ENCODE peak calls at places on chromosomes 3 and 15, in four cellular contexts. G, R, B and C are unnamed samples. For H3K9me3, the result is how much of the 10 kb centered on the place peaks cover.

GRCh38 chr15:65952425-65953053 is 83.2 kb downstream of the RAB11A start:
- DNase-seq in G (no peak), R (no peak), B (peak), C (no peak)

GRCh38 chr3:62597481-62597880 is 224.1 kb upstream of the FEZF2 start:
- DNase-seq in G (no peak), R (no peak), B (no peak), C (no peak)

GRCh38 chr3:184562146-184562861 is 719 bp downstream of the EPHB3 start:
- DNase-seq in G (no peak), R (no peak), B (no peak), C (no peak)

GRCh38 chr3:10466186-10466585 is 39.2 kb downstream of the ATP2B2 start:
- DNase-seq in G (no peak), R (no peak), B (no peak), C (no peak)

GRCh38 chr3:126654571-126655393 is at the start of gene TXNRD3:
- DNase-seq in G (peak), R (peak), B (peak), C (peak)

GRCh38 chr3:52020796-52021195 is 25.1 kb upstream of the RPL29 start:
- DNase-seq in G (no peak), R (no peak), B (no peak), C (no peak)

GRCh38 chr3:72265250-72265649 is 480.3 kb upstream of the PROK2 start:
- DNase-seq in G (no peak), R (no peak), B (no peak), C (no peak)

GRCh38 chr15:65409284-65409631 is 13.5 kb downstream of the IGDCC4 start:
- DNase-seq in G (no peak), R (no peak), B (peak), C (no peak)

GRCh38 chr15:62469478-62469873 is 304.4 kb upstream of the C2CD4B start:
- DNase-seq in G (peak), R (no peak), B (peak), C (no peak)

GRCh38 chr15:40238927-40239591 is at the start of gene PAK6:
- DNase-seq in G (peak), R (peak), B (peak), C (peak)

GRCh38 chr3:8371085-8371551 is 130.5 kb upstream of the LMCD1 start:
- DNase-seq in G (no peak), R (no peak), B (peak), C (no peak)

GRCh38 chr3:134319894-134320293 is 54.4 kb downstream of the AMOTL2 start:
- DNase-seq in G (no peak), R (no peak), B (no peak), C (no peak)

GRCh38 chr15:80351211-80351610 is 53.0 kb upstream of the ARNT2 start:
- DNase-seq in G (no peak), R (no peak), B (no peak), C (no peak)

GRCh38 chr3:11699083-11699427 is 55.3 kb upstream of the VGLL4 start:
- DNase-seq in G (no peak), R (no peak), B (peak), C (no peak)

GRCh38 chr3:189349772-189350171 is 178.0 kb downstream of the TPRG1 start:
- DNase-seq in G (no peak), R (no peak), B (peak), C (no peak)

GRCh38 chr15:84973492-84974460 is 7.9 kb upstream of the PDE8A start:
- DNase-seq in G (no peak), R (no peak), B (peak), C (no peak)

GRCh38 chr15:36362508-36362907 is 216.9 kb upstream of the CDIN1 start:
- DNase-seq in G (no peak), R (no peak), B (peak), C (no peak)

GRCh38 chr15:74422370-74422722 is 11.4 kb downstream of the SEMA7A start:
- DNase-seq in G (no peak), R (no peak), B (no peak), C (no peak)

GRCh38 chr15:78082106-78082742 is 4.7 kb upstream of the TBC1D2B start:
- DNase-seq in G (peak), R (peak), B (no peak), C (peak)

GRCh38 chr3:169472259-169472900 is 191.1 kb downstream of the MECOM start:
- DNase-seq in G (no peak), R (no peak), B (no peak), C (no peak)
- H3K4me3 ChIP-seq in G (no peak), R (no peak), B (no peak), C (no peak)

DNA sequence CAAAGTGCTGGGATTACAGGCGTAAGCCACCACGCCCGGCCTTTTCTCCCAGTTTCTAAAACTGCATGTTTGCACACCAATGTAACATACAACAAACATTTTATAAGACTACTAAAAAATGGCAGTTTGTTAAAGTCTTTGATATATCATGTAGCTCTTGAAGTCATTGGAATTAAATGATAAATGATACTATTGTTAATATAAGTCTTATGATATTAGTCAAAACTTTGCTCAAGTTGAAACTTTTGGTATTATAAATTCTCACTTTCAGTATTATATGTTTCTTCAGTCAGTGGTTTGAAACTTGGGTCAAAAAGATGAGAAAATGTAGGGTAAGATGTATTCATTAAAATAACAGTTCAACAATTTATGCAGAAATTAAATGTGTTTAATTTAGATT is 117.6 kb upstream of the TBL1XR1 start:
- DNase-seq in G (no peak), R (no peak), B (no peak), C (no peak)
- H3K9me3 ChIP-seq in G (under half), R (under half), B (under half), C (under half)

GRCh38 chr3:98967758-98968157 is 66.3 kb upstream of the DCBLD2 start:
- DNase-seq in G (no peak), R (no peak), B (no peak), C (no peak)
- H3K4me3 ChIP-seq in G (no peak), R (no peak), B (no peak), C (no peak)

DNA sequence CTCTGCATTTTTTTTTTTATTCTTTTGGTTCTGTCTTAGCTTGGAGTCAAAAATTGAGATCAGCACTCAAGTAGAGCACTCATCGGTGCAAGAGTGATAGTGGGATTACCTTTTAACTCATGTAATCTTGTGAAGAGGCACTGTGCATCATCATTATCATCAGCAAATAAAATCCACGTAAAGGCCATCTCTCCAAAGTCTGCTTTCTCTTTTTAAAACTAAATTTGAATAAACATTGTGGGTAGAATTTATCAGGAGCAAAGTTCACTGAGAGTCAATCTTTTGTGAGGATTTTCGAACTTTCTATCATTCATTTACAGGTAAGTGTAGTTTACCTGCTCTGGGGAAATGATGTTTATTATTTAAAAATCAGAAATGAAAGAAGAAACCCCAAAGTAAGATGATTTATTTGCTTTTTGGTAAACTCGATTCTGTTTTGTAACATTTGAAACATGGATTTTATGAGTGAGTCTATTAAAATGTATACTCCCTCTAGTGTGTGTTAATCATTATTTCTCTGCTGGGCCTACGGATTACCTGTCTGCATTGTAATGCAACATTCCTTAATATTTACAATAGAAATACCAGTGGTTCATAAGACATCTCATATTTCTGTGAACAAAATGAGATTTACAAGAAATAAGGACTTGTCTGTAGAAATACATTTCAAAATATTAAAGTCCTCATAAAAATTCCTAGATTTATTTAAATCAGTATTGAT is 327.7 kb upstream of the NAALADL2 start:
- DNase-seq in G (no peak), R (no peak), B (no peak), C (no peak)
- H3K9me3 ChIP-seq in G (under half), R (under half), B (under half), C (under half)

GRCh38 chr15:89810837-89811236 is 3.8 kb downstream of the ANPEP start:
- DNase-seq in G (no peak), R (no peak), B (no peak), C (no peak)
- H3K4me3 ChIP-seq in G (no peak), R (no peak), B (no peak), C (no peak)

DNA sequence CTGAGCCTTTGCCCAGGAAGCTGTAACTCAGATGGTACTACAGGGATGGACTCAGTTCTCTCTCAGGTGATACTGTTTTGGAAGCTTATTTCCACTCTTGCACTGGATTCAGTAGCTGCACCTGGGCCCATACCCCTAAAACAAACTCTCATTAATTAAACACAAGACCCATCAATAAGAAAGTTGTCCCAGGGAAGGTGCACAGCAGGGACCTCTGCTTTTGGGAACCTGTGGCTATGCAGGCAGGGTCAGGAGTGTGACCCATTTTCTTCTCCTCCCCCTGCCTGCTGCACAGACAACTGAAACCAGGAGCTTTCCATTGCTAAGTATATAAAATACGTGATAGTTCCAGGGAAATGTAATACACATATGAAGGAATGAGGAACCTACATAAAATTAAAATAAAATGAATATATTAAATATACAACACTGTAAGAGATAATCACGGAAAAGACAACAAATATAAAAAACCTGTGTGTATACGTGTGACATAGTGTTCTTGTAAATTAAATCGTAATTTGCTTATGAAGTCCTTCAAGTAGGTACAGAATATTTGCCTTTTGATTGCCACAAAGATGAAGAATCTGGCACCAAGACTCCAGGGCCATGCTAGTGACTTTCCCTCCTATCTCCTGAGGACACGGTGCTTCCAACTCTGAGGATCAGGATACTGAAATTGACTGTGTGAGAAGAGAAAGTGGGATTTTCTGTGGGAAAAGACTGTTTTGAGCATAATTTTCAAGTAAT is 101.6 kb upstream of the GOLGA6L6 start:
- DNase-seq in G (no peak), R (no peak), B (no peak), C (no peak)
- H3K9me3 ChIP-seq in G (under half), R (under half), B (under half), C (under half)

GRCh38 chr15:101128696-101129095 is 123.2 kb downstream of the CHSY1 start:
- DNase-seq in G (no peak), R (no peak), B (no peak), C (no peak)

GRCh38 chr15:101124731-101125558 is 126.9 kb downstream of the CHSY1 start:
- DNase-seq in G (no peak), R (no peak), B (peak), C (no peak)

GRCh38 chr15:101127503-101128076 is 124.3 kb downstream of the CHSY1 start:
- DNase-seq in G (peak), R (peak), B (peak), C (peak)

GRCh38 chr15:101128191-101128590 is 123.7 kb downstream of the CHSY1 start:
- DNase-seq in G (peak), R (no peak), B (peak), C (no peak)

DNA sequence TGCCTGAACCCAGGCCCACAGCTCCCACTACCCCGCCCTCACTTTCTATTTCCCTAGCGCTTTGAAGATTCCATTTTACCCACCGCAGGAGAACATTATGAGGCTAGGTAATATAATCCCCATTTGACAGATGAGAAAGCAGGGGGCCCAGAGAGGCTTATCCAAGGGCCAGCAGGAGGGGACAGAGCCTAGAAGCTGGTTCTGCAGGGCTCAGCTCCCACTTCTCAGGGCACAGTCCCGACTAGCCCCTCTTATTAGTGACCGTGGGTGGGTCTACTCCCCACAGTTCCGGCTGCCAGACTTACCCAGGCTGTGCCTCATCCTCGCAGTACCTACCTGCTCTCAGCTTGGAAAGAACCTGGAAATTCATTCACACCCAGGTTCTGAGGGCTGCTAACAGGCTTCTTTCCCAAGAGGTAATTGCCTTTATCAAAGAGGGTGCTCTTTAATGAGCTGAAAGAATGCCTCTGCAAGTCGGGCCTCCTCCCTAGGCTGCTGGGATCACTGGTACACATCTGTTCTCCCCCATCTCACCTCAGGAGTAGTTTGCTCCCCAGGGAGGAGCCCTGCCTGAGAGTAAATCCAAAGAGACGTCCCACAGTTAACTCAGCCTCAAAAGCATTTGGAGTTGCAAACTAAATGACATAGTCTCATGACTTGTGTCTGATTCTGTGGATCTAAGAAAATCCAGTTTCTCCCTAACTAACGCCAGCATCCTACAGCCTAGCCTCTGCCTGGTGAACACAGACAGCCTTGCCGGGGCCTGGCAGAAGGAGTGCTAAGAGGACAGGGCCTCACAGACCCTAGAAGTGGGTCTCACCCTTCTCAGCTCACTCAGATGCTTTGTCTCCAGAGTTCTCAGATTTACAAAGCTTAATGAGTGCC is 125.0 kb downstream of the CHSY1 start:
- DNase-seq in G (peak), R (no peak), B (peak), C (no peak)
- H3K4me3 ChIP-seq in G (no peak), R (no peak), B (peak), C (no peak)

GRCh38 chr15:22236469-22236868 is 156.1 kb downstream of the OR4M2 start:
- DNase-seq in G (no peak), R (no peak), B (no peak), C (no peak)
- H3K9me3 ChIP-seq in G (under half), R (under half), B (under half), C (under half)

GRCh38 chr3:71129611-71130515 is 453.7 kb downstream of the FOXP1 start:
- DNase-seq in G (no peak), R (no peak), B (peak), C (no peak)

GRCh38 chr3:71131893-71132314 is 451.6 kb downstream of the FOXP1 start:
- DNase-seq in G (no peak), R (peak), B (no peak), C (no peak)

GRCh38 chr3:71130516-71131384 is 452.8 kb downstream of the FOXP1 start:
- DNase-seq in G (peak), R (peak), B (peak), C (peak)

GRCh38 chr3:71132995-71133730 is 450.4 kb downstream of the FOXP1 start:
- DNase-seq in G (no peak), R (no peak), B (no peak), C (no peak)

DNA sequence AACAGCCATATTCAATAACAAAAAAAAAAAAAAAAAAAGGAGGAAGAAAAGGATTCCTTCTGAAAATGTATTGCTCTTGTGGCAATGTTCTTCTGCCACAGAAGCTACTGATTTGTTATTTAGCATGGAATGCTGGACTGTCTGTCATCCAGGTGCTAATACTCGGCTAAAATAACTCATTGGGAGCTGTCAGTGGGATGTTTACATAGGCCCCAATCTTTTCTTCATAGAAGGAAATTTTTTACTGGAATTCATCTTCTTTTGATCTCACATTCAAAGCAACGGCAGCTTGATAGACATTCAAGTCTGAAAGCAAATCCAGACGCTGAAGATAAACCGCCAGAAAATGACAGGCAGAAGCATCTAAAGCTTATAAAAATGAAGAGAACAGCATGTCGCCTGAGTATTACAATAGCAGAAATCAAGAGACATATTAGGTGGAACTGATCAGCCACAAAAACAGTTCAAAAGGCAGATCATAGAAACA is 452.1 kb downstream of the FOXP1 start:
- DNase-seq in G (no peak), R (no peak), B (no peak), C (no peak)
- H3K4me3 ChIP-seq in G (no peak), R (no peak), B (no peak), C (peak)

DNA sequence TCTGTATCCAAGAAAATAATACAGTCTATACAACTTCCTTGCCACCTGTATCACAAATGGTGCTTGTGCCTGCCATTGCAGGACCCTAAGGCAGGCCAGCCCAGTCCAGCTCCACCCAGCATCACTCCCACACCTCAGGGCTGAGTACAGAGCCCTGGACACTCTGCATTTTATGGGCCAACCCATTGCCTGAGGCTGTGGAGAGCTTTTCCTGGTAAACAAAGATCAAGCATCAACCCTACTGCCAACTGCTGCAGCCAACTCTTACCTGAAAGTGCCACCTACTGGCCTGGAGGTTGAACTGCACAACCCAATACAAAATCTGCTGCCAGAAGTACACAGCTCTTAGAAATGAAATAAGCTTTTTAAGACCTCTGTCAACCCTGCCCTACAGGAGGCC is 1082.2 kb downstream of the NAALADL2 start:
- DNase-seq in G (no peak), R (peak), B (no peak), C (no peak)
- H3K9me3 ChIP-seq in G (under half), R (under half), B (under half), C (under half)